ENCODE peak calls at places on chromosomes 1 and 21, in four cellular contexts. J, I, M and E are unnamed samples.

GRCh38 chr1:26493267-26493666 is 21.0 kb downstream of the HMGN2 start:
- DNase-seq in J (no peak), M (no peak), I (no peak), E (no peak)

GRCh38 chr1:164188507-164188906 is 370.5 kb upstream of the PBX1 start:
- DNase-seq in I (peak; percentile 2), J (no peak), M (no peak), E (no peak)

GRCh38 chr1:173448945-173449344 is 28.2 kb upstream of the PRDX6 start:
- DNase-seq in M (no peak), J (no peak), I (peak; percentile 47), E (no peak)

GRCh38 chr1:202689082-202689481 is 21.2 kb downstream of the SYT2 start:
- DNase-seq in J (no peak), M (no peak), I (no peak), E (no peak)

GRCh38 chr1:202010042-202011015 is at the start of gene ELF3:
- DNase-seq in M (no peak), I (peak; percentile 98), J (no peak), E (no peak)

GRCh38 chr1:186595969-186596368 is 84.3 kb downstream of the PTGS2 start:
- DNase-seq in J (no peak), M (no peak), I (no peak), E (no peak)

GRCh38 chr1:150006881-150007401 is 3.6 kb downstream of the OTUD7B start:
- DNase-seq in M (peak; percentile 46), J (no peak), I (no peak), E (peak; percentile 7)

GRCh38 chr1:106676021-106676420 is 380.5 kb upstream of the PRMT6 start:
- DNase-seq in M (peak; percentile 74), J (no peak), I (no peak), E (no peak)

GRCh38 chr21:36509966-36510742 is 30.2 kb upstream of the CLDN14 start:
- DNase-seq in J (no peak), M (no peak), I (no peak), E (no peak)

GRCh38 chr1:234763910-234764309 is 153.9 kb upstream of the IRF2BP2 start:
- DNase-seq in I (no peak), J (no peak), M (no peak), E (no peak)

GRCh38 chr1:207004931-207005830 is 27.4 kb downstream of the C1orf116 start:
- DNase-seq in I (peak; percentile 92), J (peak; percentile 6), M (peak; percentile 63), E (peak; percentile 62)

GRCh38 chr1:161730050-161730564 is 8.8 kb downstream of the FCRLB start:
- DNase-seq in M (no peak), J (no peak), I (no peak), E (peak; percentile 56)

GRCh38 chr21:37430184-37430821 is 63.7 kb downstream of the DYRK1A start:
- DNase-seq in M (no peak), I (no peak), J (no peak), E (no peak)

GRCh38 chr1:12511516-12512468 is 106.2 kb downstream of the DHRS3 start:
- DNase-seq in J (no peak), M (no peak), I (no peak), E (no peak)

GRCh38 chr1:119093721-119094120 is 46.7 kb downstream of the WARS2 start:
- DNase-seq in M (no peak), J (no peak), I (no peak), E (no peak)